ENCODE peak calls at places on chromosomes 12 and 14, in five cellular contexts. Q, U, I, S and G are unnamed samples.

GRCh38 chr14:105927661-105928060 is 401.3 kb downstream of the TMEM121 start:
- DNase-seq in U (no peak), Q (no peak), I (no peak), S (no peak), G (no peak)

GRCh38 chr12:116673713-116674112 is 64.2 kb downstream of the SPRING1 start:
- DNase-seq in S (no peak), Q (no peak), U (no peak), I (no peak), G (no peak)

GRCh38 chr12:92695577-92695976 is 7.2 kb upstream of the PLEKHG7 start:
- DNase-seq in I (no peak), S (no peak), U (no peak), Q (no peak), G (no peak)

GRCh38 chr12:95385646-95386045 is 88.3 kb upstream of the METAP2 start:
- DNase-seq in U (no peak), Q (no peak), S (no peak), I (no peak), G (no peak)

GRCh38 chr12:49902399-49903350 is 1.0 kb downstream of the FAIM2 start:
- DNase-seq in U (no peak), Q (no peak), I (no peak), S (peak; percentile 68), G (no peak)

GRCh38 chr12:89665556-89665955 is 43.1 kb downstream of the ATP2B1 start:
- DNase-seq in Q (no peak), I (no peak), U (no peak), S (no peak), G (no peak)

GRCh38 chr14:64549805-64550538 is at the start of gene PPP1R36:
- DNase-seq in I (no peak), U (no peak), S (no peak), Q (no peak), G (no peak)

GRCh38 chr12:111775205-111776193 is 8.8 kb downstream of the ALDH2 start:
- DNase-seq in S (peak; percentile 54), U (no peak), I (no peak), Q (no peak), G (no peak)

GRCh38 chr14:77189479-77189878 is 7.9 kb downstream of the TMEM63C start:
- DNase-seq in U (no peak), Q (no peak), S (no peak), I (no peak), G (no peak)

GRCh38 chr12:132804426-132804861 is 24.2 kb downstream of the GOLGA3 start:
- DNase-seq in S (no peak), Q (no peak), U (no peak), I (no peak), G (no peak)

GRCh38 chr12:3655331-3655900 is 97.5 kb downstream of the CRACR2A start:
- DNase-seq in I (no peak), Q (no peak), S (no peak), U (no peak), G (no peak)